ENCODE peak calls at places on chromosome 1, in eight cellular contexts. One of them, this sample, is unnamed.

GRCh38 chr1:86868477-86868876 is 45.4 kb downstream of the SELENOF start:
- DNase-seq in activated CD8-positive, alpha-beta memory T cell treated with anti-CD3 and anti-CD28 coated beads for 4 hours: no peak
- DNase-seq in OCI-LY7: no peak
- DNase-seq in fibroblast of mammary gland: peak; percentile 25
- DNase-seq in GM04503: no peak
- DNase-seq in CD8-positive, alpha-beta T cell: no peak
- DNase-seq in SHP77: no peak
- DNase-seq in T-cell: no peak
- DNase-seq in this sample: no peak

GRCh38 chr1:165452336-165453130 is 7.6 kb upstream of the RXRG start:
- DNase-seq in activated CD8-positive, alpha-beta memory T cell treated with anti-CD3 and anti-CD28 coated beads for 4 hours: no peak
- DNase-seq in OCI-LY7: no peak
- DNase-seq in fibroblast of mammary gland: peak; percentile 1
- DNase-seq in GM04503: no peak
- DNase-seq in CD8-positive, alpha-beta T cell: no peak
- DNase-seq in SHP77: no peak
- DNase-seq in T-cell: no peak
- DNase-seq in this sample: no peak

GRCh38 chr1:33322109-33322508 is 1.2 kb upstream of the A3GALT2 start:
- DNase-seq in activated CD8-positive, alpha-beta memory T cell treated with anti-CD3 and anti-CD28 coated beads for 4 hours: no peak
- DNase-seq in OCI-LY7: no peak
- DNase-seq in fibroblast of mammary gland: no peak
- DNase-seq in GM04503: no peak
- DNase-seq in CD8-positive, alpha-beta T cell: no peak
- DNase-seq in SHP77: no peak
- DNase-seq in T-cell: no peak
- DNase-seq in this sample: no peak

GRCh38 chr1:45622267-45622890 is 1.5 kb downstream of the CCDC17 start:
- DNase-seq in activated CD8-positive, alpha-beta memory T cell treated with anti-CD3 and anti-CD28 coated beads for 4 hours: no peak
- DNase-seq in OCI-LY7: no peak
- DNase-seq in fibroblast of mammary gland: no peak
- DNase-seq in GM04503: no peak
- DNase-seq in CD8-positive, alpha-beta T cell: no peak
- DNase-seq in SHP77: no peak
- DNase-seq in T-cell: no peak
- DNase-seq in this sample: no peak

GRCh38 chr1:216830836-216831235 is 107.6 kb upstream of the ESRRG start:
- DNase-seq in activated CD8-positive, alpha-beta memory T cell treated with anti-CD3 and anti-CD28 coated beads for 4 hours: no peak
- DNase-seq in OCI-LY7: no peak
- DNase-seq in fibroblast of mammary gland: no peak
- DNase-seq in GM04503: no peak
- DNase-seq in CD8-positive, alpha-beta T cell: no peak
- DNase-seq in SHP77: no peak
- DNase-seq in T-cell: no peak
- DNase-seq in this sample: no peak

GRCh38 chr1:177423083-177423482 is 252.3 kb downstream of the BRINP2 start:
- DNase-seq in activated CD8-positive, alpha-beta memory T cell treated with anti-CD3 and anti-CD28 coated beads for 4 hours: no peak
- DNase-seq in OCI-LY7: no peak
- DNase-seq in fibroblast of mammary gland: peak; percentile 48
- DNase-seq in GM04503: no peak
- DNase-seq in CD8-positive, alpha-beta T cell: no peak
- DNase-seq in SHP77: no peak
- DNase-seq in T-cell: no peak
- DNase-seq in this sample: no peak

GRCh38 chr1:87820667-87821066 is 492.0 kb downstream of the LMO4 start:
- DNase-seq in activated CD8-positive, alpha-beta memory T cell treated with anti-CD3 and anti-CD28 coated beads for 4 hours: no peak
- DNase-seq in OCI-LY7: no peak
- DNase-seq in fibroblast of mammary gland: no peak
- DNase-seq in GM04503: no peak
- DNase-seq in CD8-positive, alpha-beta T cell: no peak
- DNase-seq in SHP77: no peak
- DNase-seq in T-cell: no peak
- DNase-seq in this sample: no peak

GRCh38 chr1:58874327-58874726 is 90.5 kb upstream of the JUN start:
- DNase-seq in activated CD8-positive, alpha-beta memory T cell treated with anti-CD3 and anti-CD28 coated beads for 4 hours: no peak
- DNase-seq in OCI-LY7: no peak
- DNase-seq in fibroblast of mammary gland: no peak
- DNase-seq in GM04503: no peak
- DNase-seq in CD8-positive, alpha-beta T cell: no peak
- DNase-seq in SHP77: no peak
- DNase-seq in T-cell: no peak
- DNase-seq in this sample: no peak

GRCh38 chr1:116764466-116764896 is 10.3 kb downstream of the CD2 start:
- DNase-seq in activated CD8-positive, alpha-beta memory T cell treated with anti-CD3 and anti-CD28 coated beads for 4 hours: no peak
- DNase-seq in OCI-LY7: no peak
- DNase-seq in fibroblast of mammary gland: no peak
- DNase-seq in GM04503: no peak
- DNase-seq in CD8-positive, alpha-beta T cell: no peak
- DNase-seq in SHP77: no peak
- DNase-seq in T-cell: no peak
- DNase-seq in this sample: no peak

GRCh38 chr1:45411510-45411899 is 71.3 kb upstream of the MUTYH start:
- DNase-seq in activated CD8-positive, alpha-beta memory T cell treated with anti-CD3 and anti-CD28 coated beads for 4 hours: no peak
- DNase-seq in OCI-LY7: no peak
- DNase-seq in fibroblast of mammary gland: no peak
- DNase-seq in GM04503: no peak
- DNase-seq in CD8-positive, alpha-beta T cell: no peak
- DNase-seq in SHP77: no peak
- DNase-seq in T-cell: no peak
- DNase-seq in this sample: no peak

GRCh38 chr1:228208831-228209524 is 1.1 kb downstream of the OBSCN start:
- DNase-seq in activated CD8-positive, alpha-beta memory T cell treated with anti-CD3 and anti-CD28 coated beads for 4 hours: no peak
- DNase-seq in OCI-LY7: no peak
- DNase-seq in fibroblast of mammary gland: no peak
- DNase-seq in GM04503: no peak
- DNase-seq in CD8-positive, alpha-beta T cell: no peak
- DNase-seq in SHP77: no peak
- DNase-seq in T-cell: no peak
- DNase-seq in this sample: no peak

GRCh38 chr1:225426395-225427248 is 1.2 kb downstream of the LBR start:
- DNase-seq in activated CD8-positive, alpha-beta memory T cell treated with anti-CD3 and anti-CD28 coated beads for 4 hours: no peak
- DNase-seq in OCI-LY7: peak; percentile 73
- DNase-seq in fibroblast of mammary gland: peak; percentile 42
- DNase-seq in GM04503: no peak
- DNase-seq in CD8-positive, alpha-beta T cell: no peak
- DNase-seq in SHP77: no peak
- DNase-seq in T-cell: peak; percentile 45
- DNase-seq in this sample: peak; percentile 52

GRCh38 chr1:30778156-30778978 is 20.8 kb upstream of the LAPTM5 start:
- DNase-seq in activated CD8-positive, alpha-beta memory T cell treated with anti-CD3 and anti-CD28 coated beads for 4 hours: no peak
- DNase-seq in OCI-LY7: no peak
- DNase-seq in fibroblast of mammary gland: peak; percentile 90
- DNase-seq in GM04503: no peak
- DNase-seq in CD8-positive, alpha-beta T cell: no peak
- DNase-seq in SHP77: peak; percentile 75
- DNase-seq in T-cell: no peak
- DNase-seq in this sample: no peak

This sample was measured in germinal center.